ENCODE peak calls at places on chromosomes 1 and 21, in ten cellular contexts. D is foreskin fibroblast, P is endothelial cell, A is lung, V is mammary epithelial cell, Q is activated B cell treated with CpG ODN at 0.5 μM for 24 hours, O is K562, Z is sigmoid colon, T is tibial artery, K is adrenal gland. F is an unnamed sample.
A peak's percentile ranks its signal among the peaks of the same experiment; 100 is the strongest.

GRCh38 chr1:15944308-15945010 is 31.4 kb downstream of the ZBTB17 start:
- DNase-seq in Z (no peak), P (no peak), A (no peak), K (no peak), V (no peak), D (no peak), Q (no peak), T (no peak), O (no peak), F (no peak)

GRCh38 chr1:175445661-175446060 is 253.1 kb upstream of the KIAA0040 start:
- DNase-seq in Z (no peak), K (no peak), P (no peak), T (no peak), D (no peak), V (no peak), Q (no peak), A (no peak), O (no peak), F (no peak)

GRCh38 chr1:153789478-153790148 is 14.4 kb downstream of the SLC27A3 start:
- DNase-seq in Q (no peak), V (no peak), K (no peak), O (no peak), T (peak; percentile 71), P (no peak), A (no peak), Z (peak; percentile 72), D (no peak), F (no peak)

GRCh38 chr1:167860231-167860923 is 53.6 kb downstream of the ADCY10 start:
- DNase-seq in D (peak; percentile 56), T (no peak), P (no peak), V (no peak), O (no peak), A (no peak), Z (no peak), Q (no peak), K (no peak), F (no peak)

GRCh38 chr21:30227633-30228404 is 11.9 kb upstream of the CLDN8 start:
- DNase-seq in K (peak; percentile 79), Q (no peak), Z (no peak), A (peak; percentile 32), P (no peak), O (no peak), T (no peak), V (peak; percentile 100), D (peak; percentile 98), F (no peak)

GRCh38 chr1:94678187-94678863 is 136.8 kb upstream of the F3 start:
- DNase-seq in A (no peak), K (no peak), T (no peak), D (no peak), Z (no peak), P (no peak), Q (no peak), V (no peak), O (no peak), F (no peak)

GRCh38 chr1:36525166-36525565 is 42.5 kb upstream of the CSF3R start:
- DNase-seq in D (no peak), V (no peak), Z (peak; percentile 41), T (no peak), P (no peak), A (no peak), Q (no peak), O (no peak), K (no peak), F (no peak)

GRCh38 chr1:181179980-181180964 is 91.8 kb downstream of the IER5 start:
- DNase-seq in O (no peak), Q (no peak), V (peak; percentile 61), P (no peak), Z (no peak), D (peak; percentile 85), K (peak; percentile 10), A (no peak), T (no peak), F (no peak)

GRCh38 chr1:84668185-84668584 is 22.1 kb downstream of the SSX2IP start:
- DNase-seq in V (no peak), P (no peak), A (no peak), O (peak; percentile 13), Q (no peak), T (no peak), K (no peak), Z (no peak), D (peak; percentile 31), F (no peak)
- TF ChIP-seq CTCF in V (peak; percentile 31), P (no peak), A (no peak), O (peak; percentile 68), Q (no peak), T (peak; percentile 40), K (no peak), Z (no peak), D (peak; percentile 11), F (peak; percentile 39)

DNA sequence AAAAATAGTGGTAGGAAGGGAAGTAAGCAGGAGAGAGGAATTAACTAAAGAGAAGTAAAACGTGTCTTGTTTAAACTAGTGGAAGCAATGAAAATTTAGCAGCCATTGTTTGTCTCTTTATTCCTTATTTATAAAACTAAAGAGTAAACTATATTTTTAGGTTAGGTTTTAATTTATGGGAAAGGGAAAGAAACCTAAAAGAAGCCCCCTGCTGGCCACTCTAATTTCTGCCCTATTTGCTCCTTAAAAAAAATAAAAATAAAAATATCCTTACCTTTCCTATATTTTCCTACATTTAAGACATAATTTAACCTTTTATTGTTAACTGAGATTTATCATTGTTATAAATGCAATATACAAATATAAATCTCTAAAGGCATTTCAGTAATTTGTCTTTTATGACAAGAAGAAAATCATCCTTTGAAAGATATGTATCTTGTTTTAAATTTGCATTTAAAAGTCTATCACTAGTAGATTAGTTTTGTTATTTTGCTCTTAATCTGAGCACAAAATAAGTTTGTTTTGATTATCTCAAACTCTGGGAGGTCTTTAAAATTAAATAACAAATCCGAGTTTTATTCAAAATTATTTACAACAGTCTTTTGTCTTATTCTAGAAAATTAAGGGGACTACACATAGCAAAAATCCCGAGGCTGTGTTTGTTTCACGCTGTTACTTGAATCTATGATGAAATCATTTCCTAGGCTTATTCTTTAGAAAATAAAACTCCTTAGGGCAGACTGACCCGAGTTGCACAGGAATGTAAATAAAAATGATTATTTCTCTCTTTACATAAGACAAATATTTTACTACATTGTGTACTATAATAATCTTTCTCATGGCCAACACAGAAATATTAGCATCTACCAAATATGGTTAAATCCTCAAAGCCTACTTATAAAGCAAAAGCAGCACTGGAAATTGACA is 201.7 kb downstream of the NRIP1 start:
- DNase-seq in P (peak; percentile 17), Z (no peak), K (peak; percentile 29), A (no peak), T (no peak), V (no peak), Q (no peak), O (peak; percentile 17), D (peak; percentile 44), F (no peak)
- TF ChIP-seq CTCF in P (peak; percentile 89), Z (peak; percentile 6), K (peak; percentile 38), A (no peak), T (peak; percentile 38), V (peak; percentile 42), Q (peak; percentile 24), O (peak; percentile 53), D (peak; percentile 44), F (peak; percentile 40)

GRCh38 chr1:44545961-44546360 is 128.3 kb downstream of the TMEM53 start:
- DNase-seq in K (no peak), T (no peak), A (no peak), V (peak; percentile 67), P (no peak), D (no peak), O (no peak), Q (no peak), Z (no peak), F (no peak)

GRCh38 chr1:44547361-44547760 is 126.9 kb downstream of the TMEM53 start:
- DNase-seq in V (no peak), A (no peak), K (no peak), Q (no peak), Z (no peak), P (no peak), T (no peak), D (no peak), O (no peak), F (no peak)

GRCh38 chr1:44544960-44545359 is 129.3 kb downstream of the TMEM53 start:
- DNase-seq in O (no peak), V (no peak), Z (no peak), K (no peak), A (no peak), P (no peak), T (no peak), D (no peak), Q (no peak), F (no peak)

GRCh38 chr1:44547837-44548236 is 126.4 kb downstream of the TMEM53 start:
- DNase-seq in P (no peak), A (no peak), Q (no peak), K (no peak), T (no peak), Z (no peak), V (no peak), O (no peak), D (no peak), F (no peak)

DNA sequence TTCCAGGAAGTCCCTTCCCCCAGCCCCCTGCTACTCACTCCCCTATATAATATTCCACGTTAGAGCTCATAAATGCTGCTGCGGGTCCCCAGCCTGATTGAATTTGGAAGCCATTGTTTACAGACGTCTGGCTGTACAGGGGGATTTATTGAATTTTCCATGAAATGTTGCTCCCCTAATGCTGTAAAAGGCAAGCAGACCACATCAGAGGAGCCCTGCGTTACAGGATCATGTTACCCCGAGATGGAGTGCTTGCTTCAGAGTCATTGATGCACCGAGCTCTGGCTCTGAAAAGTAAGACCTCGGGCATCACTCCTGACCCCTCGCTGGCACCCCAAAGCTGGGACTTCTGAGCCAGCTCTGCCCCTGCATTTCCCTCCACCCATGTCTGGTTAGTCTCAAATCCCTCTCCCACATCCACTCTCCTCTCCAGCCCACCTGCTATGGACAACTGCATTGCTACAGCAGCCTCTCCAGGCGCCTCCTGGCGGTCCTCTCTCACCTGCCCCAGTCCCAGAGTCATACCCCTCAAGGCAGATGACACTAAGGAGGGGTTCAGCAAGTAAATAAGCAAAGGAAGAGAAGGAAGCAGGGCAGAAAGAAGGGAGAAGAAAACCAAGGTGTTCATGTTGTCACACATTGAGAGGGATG is 127.8 kb downstream of the TMEM53 start:
- DNase-seq in D (no peak), P (no peak), V (no peak), Q (no peak), T (no peak), Z (no peak), K (no peak), A (no peak), O (peak; percentile 42), F (no peak)
- TF ChIP-seq CTCF in D (peak; percentile 2), P (no peak), V (no peak), Q (no peak), T (no peak), Z (no peak), K (no peak), A (no peak), O (peak; percentile 66), F (no peak)

GRCh38 chr21:38948981-38949380 is 143.3 kb downstream of the ETS2 start:
- DNase-seq in Z (no peak), P (no peak), O (no peak), T (no peak), Q (no peak), K (no peak), D (no peak), A (no peak), V (no peak), F (no peak)

GRCh38 chr21:38945536-38946245 is 140.0 kb downstream of the ETS2 start:
- DNase-seq in K (no peak), A (no peak), T (no peak), Q (no peak), Z (no peak), P (no peak), V (no peak), O (no peak), D (peak; percentile 40), F (no peak)

GRCh38 chr21:38942617-38943245 is 137.0 kb downstream of the ETS2 start:
- DNase-seq in Q (no peak), T (no peak), P (no peak), V (no peak), A (no peak), O (no peak), K (no peak), Z (no peak), D (no peak), F (no peak)

GRCh38 chr21:38948377-38948776 is 142.6 kb downstream of the ETS2 start:
- DNase-seq in O (no peak), D (peak; percentile 77), Q (no peak), T (no peak), A (no peak), Z (no peak), K (no peak), P (no peak), V (peak; percentile 13), F (no peak)

GRCh38 chr21:38944903-38945302 is 139.2 kb downstream of the ETS2 start:
- DNase-seq in T (no peak), Z (no peak), A (no peak), P (peak; percentile 12), Q (no peak), V (no peak), D (no peak), K (no peak), O (no peak), F (no peak)
- TF ChIP-seq CTCF in T (no peak), Z (no peak), A (no peak), P (peak; percentile 11), Q (no peak), V (no peak), D (no peak), K (no peak), O (no peak), F (no peak)

F was measured in D721Med.